ENCODE peak calls at places on chromosomes 5 and 9, in seven cellular contexts. X is PC-9, H is IMR-90, E is OCI-LY7, G is H9, T is GM23338, L is PC-3. D is an unnamed sample.

GRCh38 chr5:1376921-1377320 is 32.0 kb upstream of the CLPTM1L start:
- DNase-seq in X (no peak), H (no peak), E (no peak), G (no peak), T (no peak), L (no peak), D (no peak)

GRCh38 chr5:61301820-61302563 is 30.1 kb upstream of the ZSWIM6 start:
- DNase-seq in X (peak; percentile 86), H (peak; percentile 100), E (no peak), G (no peak), T (no peak), L (peak; percentile 94), D (peak; percentile 99)

GRCh38 chr9:134304712-134305111 is 21.5 kb upstream of the RXRA start:
- DNase-seq in X (no peak), H (no peak), E (no peak), G (no peak), T (no peak), L (no peak), D (no peak)

GRCh38 chr5:95951916-95952315 is 9.7 kb downstream of the ELL2 start:
- DNase-seq in X (no peak), H (no peak), E (no peak), G (no peak), T (no peak), L (no peak), D (no peak)

GRCh38 chr9:111356567-111357244 is 26.7 kb upstream of the OR2K2 start:
- DNase-seq in X (peak; percentile 40), H (peak; percentile 94), E (no peak), G (no peak), T (no peak), L (peak; percentile 80), D (peak; percentile 91)

GRCh38 chr9:4738866-4739586 is 2.0 kb downstream of the AK3 start:
- DNase-seq in X (no peak), H (peak; percentile 14), E (no peak), G (no peak), T (no peak), L (no peak), D (peak; percentile 15)

GRCh38 chr9:31272456-31273295 is 1111.8 kb upstream of the ACO1 start:
- DNase-seq in X (peak; percentile 5), H (no peak), E (no peak), G (no peak), T (no peak), L (peak; percentile 45), D (no peak)

GRCh38 chr5:157248771-157249475 is 17.0 kb upstream of the CYFIP2 start:
- DNase-seq in X (no peak), H (no peak), E (no peak), G (no peak), T (no peak), L (no peak), D (no peak)

GRCh38 chr9:91273853-91274552 is 87.7 kb downstream of the AUH start:
- DNase-seq in X (no peak), H (peak; percentile 80), E (peak; percentile 63), G (no peak), T (no peak), L (peak; percentile 47), D (peak; percentile 48)

GRCh38 chr9:112631313-112631712 is 86.6 kb downstream of the INIP start:
- DNase-seq in X (no peak), H (no peak), E (no peak), G (no peak), T (no peak), L (no peak), D (no peak)

GRCh38 chr5:155564541-155564940 is 551.0 kb downstream of the KIF4B start:
- DNase-seq in X (no peak), H (no peak), E (no peak), G (no peak), T (no peak), L (no peak), D (no peak)

GRCh38 chr9:110744753-110745522 is 76.3 kb downstream of the MUSK start:
- DNase-seq in X (peak; percentile 72), H (peak; percentile 98), E (no peak), G (no peak), T (no peak), L (peak; percentile 91), D (peak; percentile 91)

GRCh38 chr9:14209399-14209990 is 104.4 kb downstream of the NFIB start:
- DNase-seq in X (no peak), H (no peak), E (no peak), G (no peak), T (no peak), L (peak; percentile 66), D (no peak)

GRCh38 chr5:115423051-115423450 is 121.5 kb downstream of the FEM1C start:
- DNase-seq in X (no peak), H (peak; percentile 33), E (no peak), G (no peak), T (no peak), L (peak; percentile 66), D (no peak)

GRCh38 chr5:115424446-115424845 is 120.1 kb downstream of the FEM1C start:
- DNase-seq in X (no peak), H (no peak), E (no peak), G (no peak), T (no peak), L (no peak), D (no peak)

GRCh38 chr5:115423541-115423940 is 121.0 kb downstream of the FEM1C start:
- DNase-seq in X (peak; percentile 60), H (no peak), E (no peak), G (no peak), T (no peak), L (no peak), D (no peak)

GRCh38 chr5:115419794-115420585 is 123.5 kb upstream of the CCDC112 start:
- DNase-seq in X (peak; percentile 53), H (peak; percentile 95), E (no peak), G (no peak), T (peak; percentile 21), L (peak; percentile 94), D (peak; percentile 87)

DNA sequence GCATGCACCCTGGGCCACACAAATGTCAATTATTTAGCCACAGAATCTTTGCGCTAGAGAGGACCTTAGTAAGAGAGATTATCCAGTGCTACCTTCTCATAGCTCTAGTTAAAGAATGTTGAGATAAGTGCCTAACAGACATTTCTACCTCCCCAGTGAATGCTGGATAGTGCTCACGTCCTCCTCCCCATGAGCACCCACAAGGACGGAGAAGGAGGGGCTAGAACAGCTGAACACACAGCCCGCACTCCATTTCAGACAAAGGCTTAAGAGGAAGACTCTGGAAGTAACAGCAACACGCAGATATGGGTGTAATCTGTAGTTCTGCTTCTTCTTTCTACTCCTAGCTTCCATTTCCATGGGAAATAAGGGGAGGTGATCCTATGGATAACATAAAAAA is 120.5 kb downstream of the FEM1C start:
- DNase-seq in X (no peak), H (no peak), E (no peak), G (no peak), T (no peak), L (no peak), D (no peak)
- H3K4me2 ChIP-seq in X (no peak overlapping the region), H (no peak overlapping the region), E (no peak overlapping the region), G (no peak overlapping the region), T (no peak overlapping the region), L (no peak overlapping the region), D (no peak overlapping the region)

DNA sequence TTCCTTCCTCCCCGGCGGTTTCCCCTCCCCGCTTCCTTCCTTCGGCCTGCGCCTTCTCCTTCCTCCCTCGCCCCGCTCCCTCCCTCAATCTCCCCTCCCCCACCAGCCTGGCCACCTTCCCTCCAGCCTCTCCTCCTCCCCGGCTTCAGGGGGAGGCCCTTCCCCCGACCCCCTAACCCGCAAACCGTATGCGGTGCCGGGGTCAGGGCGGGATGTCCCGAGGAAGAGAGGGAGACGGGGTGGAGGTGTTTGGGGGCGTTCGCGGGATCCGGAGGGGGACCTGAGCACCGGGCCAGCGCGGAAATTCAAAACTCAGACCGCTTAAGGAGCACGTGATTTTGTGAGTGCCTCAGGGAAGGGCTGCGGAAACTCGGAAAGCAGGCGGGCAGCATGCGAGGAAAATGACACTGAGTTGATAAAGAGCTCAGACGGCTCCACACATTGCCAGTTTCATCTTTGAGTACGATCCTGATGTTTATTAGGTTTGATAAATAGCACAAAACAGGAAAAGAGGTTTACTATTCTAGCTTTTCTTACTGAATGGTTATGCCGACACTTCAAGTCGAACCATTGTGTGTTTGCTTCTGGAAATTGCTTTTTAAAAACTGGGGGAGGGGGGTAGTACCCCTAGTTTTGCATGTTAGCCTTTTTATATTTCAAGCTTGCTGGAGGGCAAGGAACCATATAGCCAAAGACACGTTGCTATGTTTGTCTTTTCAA is 5.4 kb downstream of the PTCH1 start:
- DNase-seq in X (peak; percentile 69), H (peak; percentile 70), E (peak; percentile 66), G (no peak), T (peak; percentile 90), L (peak; percentile 56), D (peak; percentile 88)
- H3K4me2 ChIP-seq in X (peak overlapping the region; percentile 97), H (peak overlapping the region; percentile 98), E (peak overlapping the region; percentile 89), G (peak overlapping the region; percentile 60), T (peak overlapping the region; percentile 88), L (peak overlapping the region; percentile 84), D (peak overlapping the region; percentile 93)

GRCh38 chr9:114929166-114929565 is 1.2 kb downstream of the TNFSF8 start:
- DNase-seq in X (no peak), H (no peak), E (peak; percentile 80), G (no peak), T (no peak), L (no peak), D (no peak)
- H3K4me2 ChIP-seq in X (no peak overlapping the region), H (no peak overlapping the region), E (peak overlapping the region; percentile 77), G (no peak overlapping the region), T (no peak overlapping the region), L (no peak overlapping the region), D (no peak overlapping the region)

GRCh38 chr5:154334406-154335041 is 111.3 kb upstream of the SAP30L start:
- DNase-seq in X (no peak), H (peak; percentile 69), E (no peak), G (no peak), T (no peak), L (no peak), D (peak; percentile 60)
- H3K4me2 ChIP-seq in X (no peak overlapping the region), H (no peak overlapping the region), E (no peak overlapping the region), G (no peak overlapping the region), T (no peak overlapping the region), L (no peak overlapping the region), D (no peak overlapping the region)

GRCh38 chr5:107389769-107390168 is 281.0 kb downstream of the EFNA5 start:
- DNase-seq in X (no peak), H (no peak), E (peak; percentile 54), G (no peak), T (no peak), L (peak; percentile 14), D (no peak)
- H3K4me2 ChIP-seq in X (peak overlapping the region; percentile 72), H (no peak overlapping the region), E (peak overlapping the region; percentile 84), G (no peak overlapping the region), T (no peak overlapping the region), L (peak overlapping the region; percentile 58), D (no peak overlapping the region)